ENCODE peak calls at places on chromosomes 6 and 20, in ten cellular contexts. W, P, B, T, L, R, F, V, O and C are unnamed samples. For H3K4me1, the result is how much of the 10 kb centered on the place peaks cover.

GRCh38 chr20:38135641-38136420 is 29.2 kb downstream of the TGM2 start:
- DNase-seq in O (peak), P (no peak), T (no peak), F (no peak), R (no peak), W (peak), V (no peak), B (no peak), L (no peak), C (no peak)

GRCh38 chr20:48945840-48946514 is 24.5 kb downstream of the ARFGEF2 start:
- DNase-seq in V (no peak), O (no peak), B (no peak), W (peak), L (no peak), T (no peak), F (peak), P (no peak), R (no peak), C (no peak)

GRCh38 chr6:37145443-37145842 is 24.5 kb upstream of the PIM1 start:
- DNase-seq in W (no peak), V (no peak), B (no peak), P (no peak), T (no peak), L (no peak), F (no peak), O (no peak), R (no peak), C (no peak)

GRCh38 chr6:36791085-36791484 is 48.2 kb downstream of the CPNE5 start:
- DNase-seq in T (no peak), O (no peak), R (no peak), L (no peak), B (no peak), V (no peak), F (no peak), P (no peak), W (no peak), C (no peak)

GRCh38 chr20:45235995-45236394 is 14.8 kb downstream of the SEMG2 start:
- DNase-seq in R (no peak), V (no peak), F (no peak), O (no peak), B (no peak), W (no peak), P (no peak), L (no peak), T (peak), C (no peak)

GRCh38 chr6:107600936-107601335 is 111.0 kb downstream of the SOBP start:
- DNase-seq in B (no peak), P (peak), O (no peak), V (peak), T (peak), F (peak), W (no peak), L (no peak), R (peak), C (peak)

GRCh38 chr20:61450549-61450948 is 198.5 kb downstream of the CDH4 start:
- DNase-seq in P (no peak), V (no peak), F (no peak), T (no peak), W (no peak), L (no peak), O (no peak), B (no peak), R (no peak), C (no peak)

GRCh38 chr6:161417712-161418457 is 144.0 kb upstream of the AGPAT4 start:
- DNase-seq in L (no peak), T (no peak), V (peak), F (peak), B (no peak), W (no peak), O (no peak), P (peak), R (peak), C (peak)

GRCh38 chr6:44606976-44607375 is 219.5 kb downstream of the CDC5L start:
- DNase-seq in O (no peak), V (no peak), F (no peak), B (no peak), L (no peak), W (no peak), R (no peak), T (no peak), P (no peak), C (no peak)

GRCh38 chr20:5056801-5057599 is 55.7 kb upstream of the SLC23A2 start:
- DNase-seq in P (peak), W (no peak), V (no peak), O (peak), T (peak), B (peak), L (peak), R (peak), F (peak), C (peak)

GRCh38 chr20:688809-689208 is 13.2 kb upstream of the SCRT2 start:
- DNase-seq in W (no peak), F (no peak), T (no peak), L (no peak), V (no peak), O (no peak), B (no peak), P (no peak), R (no peak), C (no peak)

GRCh38 chr6:84074988-84075781 is 41.6 kb downstream of the MRAP2 start:
- DNase-seq in P (no peak), B (no peak), O (no peak), W (no peak), F (no peak), L (no peak), R (no peak), V (peak), T (no peak), C (no peak)

GRCh38 chr20:62174870-62175624 is 7.8 kb upstream of the MTG2 start:
- DNase-seq in P (no peak), W (peak), R (no peak), V (no peak), B (no peak), L (no peak), O (no peak), T (no peak), F (no peak), C (no peak)

GRCh38 chr6:127641905-127642304 is 64.9 kb downstream of the C6orf58 start:
- DNase-seq in W (no peak), B (peak), R (no peak), V (no peak), L (no peak), T (no peak), O (no peak), P (no peak), F (peak), C (no peak)

GRCh38 chr20:47529840-47530239 is 28.2 kb downstream of the NCOA3 start:
- DNase-seq in W (no peak), V (no peak), P (no peak), T (no peak), O (no peak), R (no peak), B (no peak), F (no peak), L (no peak), C (no peak)

GRCh38 chr6:71420693-71421328 is 132.2 kb downstream of the OGFRL1 start:
- DNase-seq in W (peak), T (peak), B (no peak), R (peak), V (peak), L (no peak), O (peak), F (peak), P (peak), C (peak)

GRCh38 chr6:149169761-149170359 is 147.7 kb upstream of the TAB2 start:
- DNase-seq in P (no peak), L (no peak), W (no peak), T (no peak), F (peak), O (no peak), V (peak), R (no peak), B (no peak), C (peak)

GRCh38 chr6:38671885-38672467 is 31.0 kb downstream of the GLO1 start:
- DNase-seq in F (peak), W (no peak), T (no peak), L (no peak), P (no peak), O (no peak), R (peak), V (peak), B (peak), C (no peak)

GRCh38 chr6:34982424-34982852 is 93.4 kb downstream of the ANKS1A start:
- DNase-seq in O (no peak), R (no peak), F (peak), B (peak), V (no peak), P (no peak), L (no peak), W (no peak), T (no peak), C (no peak)

GRCh38 chr20:57474191-57474590 is 50.7 kb downstream of the CTCFL start:
- DNase-seq in T (no peak), V (no peak), B (no peak), W (no peak), P (no peak), R (no peak), O (no peak), L (no peak), F (no peak), C (no peak)
- H3K4me1 ChIP-seq in T (under half), V (under half), B (half or more), W (under half), P (under half), R (under half), O (under half), L (under half), F (under half), C (under half)

GRCh38 chr6:111198841-111199240 is 111.5 kb downstream of the SLC16A10 start:
- DNase-seq in P (no peak), F (no peak), V (no peak), T (no peak), B (no peak), R (no peak), W (no peak), L (no peak), O (no peak), C (no peak)

GRCh38 chr6:111200823-111201134 is 113.5 kb downstream of the SLC16A10 start:
- DNase-seq in L (no peak), B (no peak), F (no peak), V (no peak), R (no peak), W (no peak), O (no peak), P (no peak), T (no peak), C (no peak)

GRCh38 chr6:111201764-111202163 is 114.5 kb downstream of the SLC16A10 start:
- DNase-seq in P (no peak), O (no peak), B (no peak), W (no peak), V (no peak), T (no peak), L (no peak), R (no peak), F (peak), C (no peak)

GRCh38 chr6:111201155-111201554 is 113.9 kb downstream of the SLC16A10 start:
- DNase-seq in R (no peak), O (no peak), T (no peak), V (no peak), L (no peak), W (no peak), F (no peak), P (no peak), B (no peak), C (no peak)

DNA sequence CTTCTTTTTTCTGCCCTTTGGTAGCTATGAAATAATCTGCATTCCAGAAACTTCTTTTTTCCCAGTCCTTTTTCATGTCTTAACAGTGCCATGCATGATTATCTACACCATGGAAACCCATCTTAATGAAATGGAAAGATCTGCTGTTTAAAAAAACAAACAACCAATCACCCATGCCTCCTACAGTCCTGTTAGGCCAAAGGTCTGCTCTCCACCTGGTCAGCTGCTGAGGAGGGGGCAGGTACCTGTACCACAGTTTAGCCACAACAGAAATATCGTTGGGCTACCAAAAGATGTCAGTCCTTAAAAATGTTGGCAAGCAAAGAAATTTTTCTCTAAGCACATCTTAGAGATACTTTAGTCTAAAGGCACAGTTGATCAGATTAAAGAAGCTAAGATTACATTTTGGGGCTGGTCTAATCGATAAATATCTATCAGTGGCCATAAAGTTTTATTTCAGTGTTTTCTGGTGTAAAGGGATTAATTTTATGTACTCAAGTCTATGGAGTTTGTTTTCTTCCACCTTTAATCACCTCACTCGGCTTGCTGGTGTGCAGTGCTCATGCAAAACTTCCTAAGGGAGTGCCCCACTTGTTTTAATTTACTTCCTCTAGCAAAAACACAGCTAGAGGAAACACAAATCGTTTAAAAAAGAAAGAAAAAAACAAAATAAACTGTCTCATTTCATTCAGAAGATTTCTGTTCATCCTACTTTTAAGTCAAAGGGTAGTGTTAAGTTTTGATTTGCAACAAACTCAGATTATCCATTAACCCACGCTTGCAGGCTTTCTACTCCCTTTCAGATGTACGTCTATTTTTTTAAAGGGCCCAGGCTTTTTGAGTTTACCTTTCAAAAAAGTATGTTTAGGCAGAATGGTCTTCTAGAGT is 112.9 kb downstream of the SLC16A10 start:
- DNase-seq in T (no peak), V (no peak), B (no peak), P (no peak), W (no peak), O (no peak), F (no peak), R (no peak), L (no peak), C (no peak)
- H3K4me3 ChIP-seq in T (no peak), V (no peak), B (no peak), P (no peak), W (no peak), O (no peak), F (no peak), R (no peak), L (no peak), C (no peak)

GRCh38 chr6:111840821-111841220 is 32.4 kb downstream of the FYN start:
- DNase-seq in F (no peak), O (no peak), P (no peak), R (no peak), L (no peak), V (no peak), B (no peak), W (no peak), T (no peak), C (no peak)
- H3K4me1 ChIP-seq in F (under half), O (under half), P (half or more), R (under half), L (half or more), V (under half), B (under half), W (under half), T (under half), C (under half)

GRCh38 chr6:137119196-137120104 is 54.0 kb downstream of the IL22RA2 start:
- DNase-seq in B (no peak), W (no peak), P (peak), L (no peak), O (no peak), V (no peak), T (no peak), F (no peak), R (peak), C (no peak)

GRCh38 chr6:137122612-137123011 is 50.8 kb downstream of the IL22RA2 start:
- DNase-seq in B (no peak), F (no peak), W (no peak), T (no peak), P (no peak), V (no peak), L (no peak), R (no peak), O (no peak), C (no peak)

GRCh38 chr6:137123078-137123477 is 50.4 kb downstream of the IL22RA2 start:
- DNase-seq in P (no peak), O (no peak), B (no peak), F (no peak), L (no peak), R (no peak), T (no peak), W (no peak), V (no peak), C (no peak)

GRCh38 chr6:137120748-137121147 is 52.7 kb downstream of the IL22RA2 start:
- DNase-seq in O (no peak), V (no peak), T (no peak), P (no peak), L (no peak), W (no peak), B (no peak), R (no peak), F (no peak), C (no peak)

DNA sequence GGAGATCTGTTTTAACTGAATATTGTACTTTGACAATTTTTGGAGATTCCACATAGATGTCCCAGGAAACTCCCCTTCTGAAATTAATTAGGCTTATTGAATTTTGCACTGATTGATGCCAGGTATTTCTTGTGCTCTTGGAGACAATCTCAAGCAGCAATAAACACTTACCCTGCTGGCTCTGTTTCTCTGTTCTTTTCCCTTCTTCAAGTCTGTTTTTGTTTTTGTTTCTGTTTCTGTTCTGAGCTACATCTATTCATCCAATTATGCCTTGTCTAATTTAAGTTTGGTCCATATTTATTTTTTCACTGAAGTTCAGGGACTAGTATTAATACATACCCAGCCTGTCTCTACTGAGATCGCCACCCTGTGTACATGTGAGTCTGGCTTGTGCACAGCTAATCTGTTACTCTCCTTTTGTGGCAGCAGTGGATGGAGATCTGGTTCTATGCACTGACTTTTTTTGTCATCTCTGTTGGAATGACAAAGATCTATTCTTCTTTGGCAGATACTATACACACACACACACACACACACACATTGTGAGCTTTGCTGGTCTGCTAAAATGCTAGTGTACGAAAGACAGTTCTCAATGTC is 51.9 kb downstream of the IL22RA2 start:
- DNase-seq in T (no peak), R (no peak), O (no peak), V (no peak), B (no peak), W (no peak), P (no peak), F (no peak), L (no peak), C (no peak)
- H3K4me3 ChIP-seq in T (no peak), R (no peak), O (no peak), V (no peak), B (no peak), W (no peak), P (no peak), F (no peak), L (no peak), C (no peak)

DNA sequence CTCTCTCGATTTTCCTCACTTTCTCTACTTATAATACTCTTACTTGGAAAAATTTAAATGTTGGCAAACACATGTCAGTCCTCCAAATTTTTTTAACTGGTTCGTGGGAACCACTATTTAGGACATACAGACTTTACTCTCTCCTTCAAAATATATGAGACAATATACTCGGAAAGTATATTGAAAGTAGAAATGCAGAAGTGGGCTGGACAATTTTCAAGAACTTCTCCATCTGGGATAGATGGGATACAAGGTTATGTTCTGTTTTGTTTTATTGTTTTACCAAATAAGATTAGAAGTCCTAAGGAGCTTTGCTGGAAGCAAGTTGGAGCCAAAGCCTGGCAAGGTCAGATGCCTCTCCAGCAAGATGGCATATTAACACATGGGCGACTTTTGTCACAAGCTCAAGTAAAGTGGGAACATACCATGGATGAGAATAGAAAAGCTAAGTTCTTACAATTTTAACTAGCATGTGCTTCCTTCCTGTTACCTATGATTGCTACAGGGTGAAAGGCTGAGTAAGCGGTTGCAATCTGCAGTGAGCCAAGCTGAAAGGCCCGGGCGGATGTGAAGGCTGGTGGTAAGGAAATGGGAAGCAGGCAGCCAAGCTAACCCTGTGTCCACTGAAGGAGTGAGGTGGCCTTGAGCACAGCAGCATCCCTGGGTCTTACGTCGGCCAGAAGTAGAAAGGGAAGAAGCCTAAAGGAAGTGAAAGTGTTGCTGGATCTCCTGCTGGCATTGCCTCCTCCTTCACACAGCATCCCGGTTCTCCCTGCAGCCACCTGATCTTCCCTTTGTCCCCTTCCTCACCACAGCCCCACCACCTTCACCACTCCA is 7.1 kb downstream of the MAP3K5 start:
- DNase-seq in F (no peak), R (peak), P (peak), T (peak), V (peak), L (no peak), W (no peak), O (peak), B (peak), C (peak)
- H3K4me1 ChIP-seq in F (under half), R (under half), P (half or more), T (half or more), V (under half), L (under half), W (under half), O (half or more), B (half or more), C (under half)

GRCh38 chr20:34886122-34886521 is 9.7 kb downstream of the ACSS2 start:
- DNase-seq in O (no peak), F (no peak), B (no peak), R (no peak), T (no peak), L (no peak), V (no peak), P (no peak), W (no peak), C (no peak)

GRCh38 chr20:34884260-34884659 is 7.8 kb downstream of the ACSS2 start:
- DNase-seq in V (no peak), T (no peak), F (no peak), R (no peak), W (no peak), B (no peak), O (no peak), P (no peak), L (no peak), C (no peak)

GRCh38 chr20:34883809-34884208 is 7.4 kb downstream of the ACSS2 start:
- DNase-seq in P (no peak), V (no peak), B (no peak), F (no peak), L (no peak), W (no peak), T (no peak), O (no peak), R (no peak), C (no peak)

GRCh38 chr20:34888468-34888867 is 12.1 kb downstream of the ACSS2 start:
- DNase-seq in V (no peak), F (no peak), W (no peak), L (no peak), T (no peak), B (no peak), O (no peak), P (no peak), R (no peak), C (no peak)

DNA sequence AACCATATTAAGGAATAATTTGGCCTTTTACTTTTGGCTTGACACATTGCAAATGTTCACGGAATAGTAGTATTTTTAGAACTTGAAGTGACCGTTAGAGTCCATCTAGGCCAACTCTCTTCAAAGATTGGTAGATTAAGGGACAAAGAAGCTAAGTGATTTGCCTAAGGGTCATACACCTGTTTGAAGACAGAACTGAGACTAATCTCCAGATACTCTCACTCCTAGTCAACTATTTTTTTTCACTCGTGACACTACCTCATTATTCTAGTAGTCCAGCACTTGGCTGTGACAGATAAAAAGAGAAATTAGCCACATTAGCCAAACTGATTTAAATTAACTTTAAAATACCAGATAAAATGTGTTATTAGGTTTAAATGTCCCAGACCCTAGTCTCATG is 10.6 kb downstream of the ACSS2 start:
- DNase-seq in F (no peak), W (no peak), L (no peak), O (no peak), T (no peak), V (no peak), R (no peak), B (peak), P (no peak), C (no peak)
- H3K4me3 ChIP-seq in F (no peak), W (no peak), L (no peak), O (no peak), T (no peak), V (no peak), R (no peak), B (peak), P (no peak), C (no peak)